ENCODE peak calls at places on chromosomes 16 and 17, in ten cellular contexts. L is stomach, W is transverse colon, B is coronary artery, Q is ovary, Z is H9, I is neural crest cell, C is GM12865, A is Panc1, V is cardiac fibroblast. H is an unnamed sample.

GRCh38 chr17:55285340-55286301 is 20.9 kb downstream of the HLF start:
- DNase-seq in L (peak), Z (no peak), A (no peak), V (peak), I (no peak), B (peak), C (no peak), Q (peak), W (peak), H (no peak)

GRCh38 chr16:56964243-56965148 is 2.7 kb downstream of the CETP start:
- DNase-seq in I (peak), B (no peak), L (peak), W (peak), Z (peak), A (no peak), V (peak), Q (peak), C (peak), H (peak)

GRCh38 chr17:50916026-50916707 is 50.0 kb upstream of the TOB1 start:
- DNase-seq in I (no peak), Q (no peak), A (no peak), L (no peak), V (no peak), Z (no peak), C (no peak), W (no peak), B (no peak), H (no peak)

GRCh38 chr17:83064021-83064731 is 15.2 kb upstream of the METRNL start:
- DNase-seq in W (peak), B (peak), Z (peak), A (no peak), Q (peak), L (peak), I (no peak), C (no peak), V (no peak), H (no peak)

GRCh38 chr17:40035162-40035559 is 19.0 kb downstream of the MED24 start:
- DNase-seq in B (no peak), I (peak), C (no peak), V (peak), W (peak), L (no peak), Q (no peak), A (no peak), Z (peak), H (peak)

GRCh38 chr17:41695954-41696720 is 7.5 kb downstream of the EIF1 start:
- DNase-seq in Z (no peak), B (no peak), A (no peak), V (peak), C (peak), L (peak), Q (peak), I (peak), W (peak), H (peak)

GRCh38 chr17:45128331-45128730 is 4.0 kb downstream of the PLCD3 start:
- DNase-seq in I (no peak), W (no peak), V (no peak), Q (no peak), B (no peak), Z (no peak), L (no peak), C (no peak), A (no peak), H (no peak)

GRCh38 chr16:74888227-74888862 is 96.6 kb downstream of the WDR59 start:
- DNase-seq in I (no peak), Q (no peak), B (no peak), W (no peak), Z (no peak), L (no peak), V (no peak), A (no peak), C (no peak), H (no peak)

GRCh38 chr16:69937465-69937951 is 13.6 kb upstream of the CLEC18A start:
- DNase-seq in C (no peak), A (no peak), Q (peak), L (no peak), Z (no peak), I (no peak), B (no peak), W (no peak), V (peak), H (no peak)
- TF ChIP-seq CTCF in C (no peak), A (peak), Q (no peak), L (no peak), Z (peak), I (no peak), B (no peak), W (no peak), V (peak), H (no peak)

DNA sequence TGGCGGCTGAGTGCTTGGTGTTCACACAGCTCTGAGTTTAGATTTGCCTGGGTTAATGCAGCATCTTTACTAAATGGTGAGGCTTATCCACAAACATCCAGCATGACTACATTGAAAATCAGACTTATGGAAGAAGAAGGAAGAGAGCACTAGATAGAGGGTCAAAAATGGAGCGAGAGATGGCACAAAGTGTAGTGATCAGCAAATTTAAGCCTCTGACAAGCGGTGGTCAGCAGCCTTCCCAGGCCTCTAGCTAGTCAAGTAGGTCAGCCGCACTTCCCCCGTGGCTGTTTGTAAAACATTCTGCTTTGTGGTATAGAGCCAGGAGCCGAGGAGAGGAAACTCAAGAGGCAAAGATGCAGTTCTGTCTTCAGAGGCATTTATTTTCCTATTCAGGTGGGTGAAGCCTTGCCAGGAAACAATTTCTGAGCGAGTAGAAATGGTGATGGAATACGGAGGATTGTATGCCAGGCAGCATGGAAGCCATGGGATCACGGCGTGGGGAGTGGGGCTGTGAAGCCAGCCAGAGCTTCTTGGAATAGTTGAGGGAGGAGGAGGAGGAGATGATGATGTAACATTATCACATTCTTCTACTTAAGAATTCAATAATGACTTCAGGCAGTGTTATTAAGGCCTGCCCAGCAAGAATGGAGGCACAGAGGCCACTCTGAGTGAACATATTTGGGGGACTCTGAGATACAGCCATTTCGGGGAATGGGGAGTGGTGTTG is 118.9 kb downstream of the MSI2 start:
- DNase-seq in A (no peak), Z (no peak), I (no peak), W (no peak), Q (no peak), C (no peak), B (no peak), V (peak), L (no peak), H (no peak)
- TF ChIP-seq CTCF in A (no peak), Z (no peak), I (no peak), W (no peak), Q (no peak), C (no peak), B (no peak), V (no peak), L (no peak), H (no peak)

GRCh38 chr17:79147791-79148506 is 73.3 kb downstream of the ENGASE start:
- DNase-seq in C (no peak), V (no peak), L (no peak), Q (no peak), W (no peak), B (no peak), I (no peak), A (no peak), Z (no peak), H (no peak)
- TF ChIP-seq CTCF in C (no peak), V (peak), L (no peak), Q (no peak), W (no peak), B (no peak), I (no peak), A (no peak), Z (peak), H (no peak)

DNA sequence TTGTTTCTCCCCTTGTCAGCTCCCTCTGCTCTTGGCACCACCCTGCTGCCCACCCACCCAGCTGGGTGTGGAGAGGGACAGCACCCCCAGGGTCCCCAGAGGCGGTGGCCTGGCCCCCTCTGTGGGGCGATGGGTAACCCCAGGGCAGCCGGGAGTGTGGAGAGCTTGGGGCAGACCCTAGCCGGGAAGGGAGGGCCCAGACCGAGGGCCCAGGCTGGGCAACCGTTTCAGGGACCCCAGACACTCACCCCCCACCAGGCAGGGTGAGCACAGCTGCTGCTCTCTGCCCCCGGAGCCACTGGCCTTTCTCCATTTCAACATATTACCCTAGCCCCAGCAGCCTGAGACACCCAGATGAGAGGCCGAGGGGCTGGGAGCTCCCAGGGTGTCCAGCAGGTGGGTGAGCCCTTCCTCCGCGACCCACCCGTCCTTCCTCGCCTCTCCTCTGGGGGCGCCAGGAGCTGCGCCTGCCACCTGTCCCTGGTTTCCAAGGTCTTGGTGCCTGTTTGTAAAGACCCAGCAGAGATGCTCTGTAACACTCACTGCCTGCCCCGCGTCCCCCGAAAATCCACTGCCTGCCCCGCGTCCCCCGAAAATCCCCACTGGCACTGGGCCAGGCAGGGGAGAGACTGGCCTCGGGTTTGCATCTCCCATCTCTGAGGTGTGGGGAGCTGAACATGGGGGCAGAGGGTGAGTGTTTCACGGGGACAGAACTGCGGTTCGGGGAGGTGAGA is 45.4 kb downstream of the BAHCC1 start:
- DNase-seq in B (no peak), Z (peak), I (peak), W (no peak), L (no peak), C (peak), V (no peak), Q (no peak), A (no peak), H (peak)
- TF ChIP-seq CTCF in B (no peak), Z (peak), I (peak), W (no peak), L (no peak), C (peak), V (peak), Q (no peak), A (peak), H (peak)

GRCh38 chr17:17120716-17121115 is 78.5 kb downstream of the MPRIP start:
- DNase-seq in A (no peak), B (no peak), L (no peak), W (no peak), I (no peak), V (peak), Q (no peak), C (no peak), Z (no peak), H (no peak)
- TF ChIP-seq CTCF in A (no peak), B (no peak), L (no peak), W (no peak), I (no peak), V (no peak), Q (no peak), C (no peak), Z (no peak), H (no peak)

DNA sequence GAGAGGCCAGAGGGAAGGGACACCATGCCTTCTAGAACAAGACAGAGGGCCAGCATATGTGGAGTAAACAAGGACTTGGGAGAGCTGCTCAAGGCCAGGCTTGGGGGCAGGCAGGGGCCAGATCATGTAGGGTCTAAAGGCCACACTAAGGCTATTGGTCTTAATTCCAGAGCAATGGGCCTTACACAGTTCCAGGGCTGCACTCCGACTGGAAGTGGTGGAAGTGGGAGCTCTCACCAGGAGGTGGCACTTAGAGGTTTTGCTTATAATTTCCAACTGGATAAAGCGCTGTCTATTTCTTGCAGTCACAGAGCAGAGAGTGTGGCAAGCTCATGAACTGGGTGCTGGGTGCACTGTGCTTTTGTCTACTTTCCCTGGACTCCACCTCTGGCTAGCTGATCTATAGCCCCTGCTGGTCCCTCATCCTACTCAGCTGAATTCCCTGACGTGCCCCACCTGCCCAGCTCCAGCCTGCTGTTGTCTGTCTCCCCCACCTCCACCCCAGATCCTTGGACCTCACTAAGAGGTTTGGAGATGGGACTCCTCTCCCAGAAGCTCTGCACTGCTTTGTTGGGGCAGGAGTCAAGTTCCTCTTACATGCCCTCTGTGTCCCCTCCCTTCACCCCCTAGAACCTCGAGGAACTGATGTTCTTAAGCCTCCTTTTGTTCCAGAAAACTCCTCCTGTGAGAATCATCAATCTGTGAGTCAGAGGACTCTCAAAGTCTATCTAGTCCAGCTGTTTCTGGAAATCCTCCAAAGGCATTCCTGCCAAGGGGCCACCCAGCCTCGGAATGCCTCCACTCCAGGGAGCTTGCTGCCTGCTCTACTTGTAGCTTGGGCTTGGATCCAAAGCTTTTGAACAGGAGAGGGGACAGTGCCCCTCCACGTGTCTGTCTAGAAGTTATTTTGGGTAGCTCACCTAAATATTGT is 48.1 kb upstream of the KSR1 start:
- DNase-seq in Z (no peak), C (no peak), Q (no peak), W (no peak), V (peak), B (no peak), A (no peak), L (peak), I (no peak), H (no peak)
- TF ChIP-seq CTCF in Z (no peak), C (no peak), Q (no peak), W (no peak), V (no peak), B (no peak), A (no peak), L (no peak), I (no peak), H (no peak)

H was measured in endothelial cell.